ENCODE peak calls at places on chromosomes 2 and 18, in six cellular contexts. D, C, L, J, A and R are unnamed samples. For H3K36me3, the result is how much of the 10 kb centered on the place peaks cover.

GRCh38 chr2:238938460-238939055 is 90.7 kb downstream of the TWIST2 start:
- DNase-seq in D (no peak), C (no peak), L (peak), J (peak), A (peak), R (peak)

GRCh38 chr18:79395761-79396404 is at the start of gene NFATC1:
- DNase-seq in D (peak), C (peak), L (peak), J (peak), A (peak), R (peak)

GRCh38 chr2:231671617-231672350 is 36.5 kb upstream of the PTMA start:
- DNase-seq in D (no peak), C (no peak), L (no peak), J (no peak), A (no peak), R (peak)

GRCh38 chr18:58891753-58892152 is 27.1 kb downstream of the ZNF532 start:
- DNase-seq in D (no peak), C (no peak), L (no peak), J (no peak), A (no peak), R (no peak)

GRCh38 chr2:239376942-239377531 is 23.8 kb downstream of the HDAC4 start:
- DNase-seq in D (no peak), C (no peak), L (peak), J (no peak), A (no peak), R (no peak)

GRCh38 chr18:58263055-58263732 is 219.2 kb downstream of the NEDD4L start:
- DNase-seq in D (peak), C (peak), L (no peak), J (no peak), A (no peak), R (no peak)

GRCh38 chr2:45616663-45617411 is 5.8 kb upstream of the SRBD1 start:
- DNase-seq in D (peak), C (no peak), L (no peak), J (no peak), A (no peak), R (no peak)

GRCh38 chr2:184558713-184559464 is 39.4 kb upstream of the ZNF804A start:
- DNase-seq in D (peak), C (no peak), L (no peak), J (no peak), A (no peak), R (no peak)

DNA sequence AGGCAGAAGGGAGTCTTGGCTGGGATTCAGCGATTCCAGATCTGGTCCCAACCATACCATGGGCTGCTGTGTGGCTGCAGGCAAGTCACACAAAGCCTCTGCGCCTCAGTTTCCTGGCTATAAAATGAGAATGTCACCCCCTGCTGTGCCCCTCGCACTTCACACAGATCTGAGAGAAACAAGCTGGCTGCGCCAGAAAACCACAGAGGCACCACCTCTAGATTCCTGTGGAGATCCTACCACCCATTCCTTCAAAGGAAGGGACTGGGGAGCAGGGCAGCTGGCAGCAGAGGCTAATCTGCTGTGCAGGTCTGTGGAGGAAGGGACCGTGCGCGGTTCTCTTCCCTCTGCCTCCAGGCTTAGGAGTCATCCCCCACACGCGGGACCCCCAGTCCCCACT is 19.8 kb downstream of the NEURL3 start:
- DNase-seq in D (no peak), C (no peak), L (no peak), J (no peak), A (no peak), R (peak)
- H3K4me3 ChIP-seq in D (no peak), C (no peak), L (no peak), J (peak), A (peak), R (peak)

GRCh38 chr2:152505495-152505906 is 170.5 kb downstream of the FMNL2 start:
- DNase-seq in D (no peak), C (no peak), L (peak), J (no peak), A (peak), R (no peak)

GRCh38 chr2:152507941-152508340 is 173.0 kb downstream of the FMNL2 start:
- DNase-seq in D (no peak), C (no peak), L (no peak), J (no peak), A (no peak), R (no peak)

GRCh38 chr2:152508446-152508845 is 173.5 kb downstream of the FMNL2 start:
- DNase-seq in D (peak), C (no peak), L (no peak), J (no peak), A (no peak), R (no peak)

GRCh38 chr2:152506843-152507242 is 171.9 kb downstream of the FMNL2 start:
- DNase-seq in D (peak), C (no peak), L (no peak), J (no peak), A (no peak), R (no peak)

DNA sequence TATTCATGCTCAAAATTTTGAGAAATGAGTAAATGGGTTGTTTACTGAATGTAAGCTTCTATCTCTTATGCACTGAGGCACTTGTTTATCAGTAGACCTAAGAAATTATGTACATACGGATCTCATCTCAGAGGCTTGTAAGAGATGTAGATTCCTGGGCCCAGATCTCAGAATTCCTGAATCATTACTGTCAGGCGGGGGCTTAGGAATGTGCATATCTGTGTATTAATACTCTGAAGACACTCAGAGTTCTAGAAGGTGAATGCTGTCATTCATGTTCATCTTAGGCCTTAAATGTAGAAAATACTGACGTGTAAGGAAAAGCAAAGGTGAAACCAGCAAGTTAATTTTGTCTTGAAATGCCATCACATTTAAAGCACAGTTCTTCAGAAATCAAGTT is 169.6 kb downstream of the FMNL2 start:
- DNase-seq in D (no peak), C (no peak), L (no peak), J (no peak), A (no peak), R (peak)
- H3K27ac ChIP-seq in D (no peak), C (no peak), L (no peak), J (no peak), A (peak), R (peak)

DNA sequence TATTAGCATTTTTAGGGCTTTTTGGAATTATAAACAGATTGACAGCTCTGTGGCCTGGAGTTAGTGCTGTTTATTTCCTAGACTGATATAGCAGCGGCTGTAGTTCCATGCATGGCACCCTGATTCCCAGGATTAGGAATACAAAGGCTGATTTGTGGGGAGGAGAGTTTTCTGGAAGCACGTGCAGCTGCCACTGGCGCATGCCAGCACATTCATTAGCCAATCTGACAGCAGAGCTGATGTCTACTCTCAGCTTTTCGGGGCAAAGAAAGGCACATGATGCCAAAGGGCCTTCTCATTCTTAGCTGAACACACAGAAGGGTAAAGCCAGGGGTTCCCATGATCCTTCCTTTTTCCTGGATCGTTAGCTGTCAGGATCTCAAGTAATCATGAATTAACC is 45.7 kb upstream of the RAPH1 start:
- DNase-seq in D (no peak), C (no peak), L (no peak), J (no peak), A (no peak), R (no peak)
- H3K36me3 ChIP-seq in D (under half), C (under half), L (under half), J (under half), A (under half), R (under half)

GRCh38 chr18:60372598-60372997 is at the start of gene MC4R:
- DNase-seq in D (peak), C (peak), L (no peak), J (peak), A (no peak), R (peak)
- H3K4me3 ChIP-seq in D (peak), C (no peak), L (no peak), J (no peak), A (no peak), R (peak)

GRCh38 chr2:375947-376307 is 88.0 kb upstream of the ALKAL2 start:
- DNase-seq in D (no peak), C (no peak), L (no peak), J (no peak), A (no peak), R (no peak)

GRCh38 chr2:379778-380177 is 91.9 kb upstream of the ALKAL2 start:
- DNase-seq in D (no peak), C (no peak), L (no peak), J (no peak), A (no peak), R (no peak)

GRCh38 chr2:378364-378763 is 90.5 kb upstream of the ALKAL2 start:
- DNase-seq in D (no peak), C (no peak), L (no peak), J (no peak), A (no peak), R (no peak)

GRCh38 chr2:377414-377813 is 89.5 kb upstream of the ALKAL2 start:
- DNase-seq in D (no peak), C (no peak), L (no peak), J (no peak), A (no peak), R (no peak)

GRCh38 chr2:375270-375946 is 87.5 kb upstream of the ALKAL2 start:
- DNase-seq in D (no peak), C (no peak), L (no peak), J (no peak), A (no peak), R (no peak)
- H3K27ac ChIP-seq in D (no peak), C (no peak), L (peak), J (no peak), A (no peak), R (no peak)

GRCh38 chr18:213977-214376 is 53.9 kb downstream of the THOC1 start:
- DNase-seq in D (no peak), C (no peak), L (no peak), J (no peak), A (no peak), R (no peak)
- H3K36me3 ChIP-seq in D (half or more), C (half or more), L (under half), J (half or more), A (under half), R (half or more)

DNA sequence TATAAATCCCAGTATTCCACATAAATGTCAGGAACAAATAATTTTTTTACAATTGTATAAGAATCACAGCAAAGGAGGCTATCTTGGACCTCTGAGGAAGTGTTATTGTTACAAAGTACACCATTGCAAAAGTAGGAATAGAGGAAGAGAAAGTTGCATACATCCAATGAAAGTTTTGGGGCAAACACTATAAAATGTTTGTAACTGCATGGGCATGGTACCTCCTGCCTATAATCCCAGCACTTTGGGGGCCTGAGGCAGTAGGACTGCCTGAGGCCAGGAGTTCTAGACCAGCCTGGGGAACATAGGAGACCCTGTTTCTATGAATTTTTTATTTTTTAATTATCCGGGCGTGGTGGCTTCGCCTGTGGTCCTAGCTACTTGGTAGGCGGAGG is 755 bp upstream of the MEMO1 start:
- DNase-seq in D (no peak), C (no peak), L (no peak), J (no peak), A (no peak), R (peak)
- H3K4me3 ChIP-seq in D (peak), C (peak), L (peak), J (peak), A (peak), R (peak)

GRCh38 chr2:9029721-9030120 is 26.2 kb upstream of the MBOAT2 start:
- DNase-seq in D (no peak), C (no peak), L (no peak), J (no peak), A (no peak), R (no peak)

GRCh38 chr2:9030190-9030589 is 26.7 kb upstream of the MBOAT2 start:
- DNase-seq in D (no peak), C (peak), L (no peak), J (no peak), A (no peak), R (no peak)

GRCh38 chr2:9030882-9031645 is 27.6 kb upstream of the MBOAT2 start:
- DNase-seq in D (peak), C (no peak), L (no peak), J (no peak), A (no peak), R (peak)

GRCh38 chr2:9033385-9034175 is 30.1 kb upstream of the MBOAT2 start:
- DNase-seq in D (no peak), C (peak), L (no peak), J (no peak), A (no peak), R (no peak)

DNA sequence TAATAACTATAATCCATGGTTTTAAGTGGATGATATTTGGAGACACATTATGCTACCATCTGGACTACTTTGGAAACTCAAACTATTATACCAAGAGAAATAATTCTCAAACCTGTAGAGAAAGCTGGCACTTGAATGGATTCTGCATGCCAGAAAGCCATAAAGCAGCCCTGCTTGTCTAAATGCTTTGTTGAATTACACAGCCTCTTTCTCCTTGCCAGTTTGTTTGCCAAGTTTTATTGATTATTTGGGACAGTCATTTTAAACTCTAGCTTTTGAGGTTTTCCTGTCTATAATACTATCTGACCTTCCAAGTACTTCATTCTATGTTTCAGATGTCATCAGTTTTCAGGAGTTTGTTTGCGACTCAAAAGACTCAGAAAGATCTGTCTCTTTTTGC is 29.1 kb upstream of the MBOAT2 start:
- DNase-seq in D (peak), C (no peak), L (no peak), J (no peak), A (no peak), R (no peak)
- H3K27ac ChIP-seq in D (no peak), C (no peak), L (no peak), J (no peak), A (no peak), R (no peak)

GRCh38 chr18:12305930-12306629 is 2.0 kb upstream of the TUBB6 start:
- DNase-seq in D (no peak), C (peak), L (no peak), J (no peak), A (no peak), R (no peak)

GRCh38 chr18:12305211-12305610 is 2.8 kb upstream of the TUBB6 start:
- DNase-seq in D (no peak), C (no peak), L (no peak), J (no peak), A (no peak), R (no peak)

GRCh38 chr18:12302391-12303147 is 5.5 kb upstream of the TUBB6 start:
- DNase-seq in D (no peak), C (no peak), L (no peak), J (no peak), A (no peak), R (no peak)

GRCh38 chr18:12306752-12307151 is 1.3 kb upstream of the TUBB6 start:
- DNase-seq in D (no peak), C (no peak), L (no peak), J (no peak), A (no peak), R (no peak)

GRCh38 chr18:12304351-12305210 is 3.5 kb upstream of the TUBB6 start:
- DNase-seq in D (peak), C (no peak), L (no peak), J (no peak), A (no peak), R (no peak)
- H3K36me3 ChIP-seq in D (under half), C (under half), L (under half), J (under half), A (under half), R (under half)